ENCODE peak calls at places on chromosomes 6 and 20, in eight cellular contexts. One of them, this sample, is unnamed.

GRCh38 chr20:17811605-17811965 is 111.8 kb downstream of the BANF2 start:
- DNase-seq in Kasumi-1: no peak
- DNase-seq in right cardiac atrium: no peak
- DNase-seq in GM23248: no peak
- DNase-seq in NCI-H2029 treated with DMSO at 0.1 percent for 48 hours: no peak
- DNase-seq in foreskin keratinocyte: no peak
- DNase-seq in activated CD8-positive, alpha-beta memory T cell treated with anti-CD3 and anti-CD28 coated beads for 24 hours: no peak
- DNase-seq in hepatocyte: no peak
- DNase-seq in this sample: no peak

GRCh38 chr6:112502348-112503130 is 155.4 kb downstream of the RFPL4B start:
- DNase-seq in activated CD8-positive, alpha-beta memory T cell treated with anti-CD3 and anti-CD28 coated beads for 24 hours: no peak
- DNase-seq in NCI-H2029 treated with DMSO at 0.1 percent for 48 hours: no peak
- DNase-seq in GM23248: peak
- DNase-seq in right cardiac atrium: no peak
- DNase-seq in Kasumi-1: peak
- DNase-seq in foreskin keratinocyte: no peak
- DNase-seq in hepatocyte: peak
- DNase-seq in this sample: no peak

GRCh38 chr6:25010917-25011625 is 75.3 kb upstream of the RIPOR2 start:
- DNase-seq in activated CD8-positive, alpha-beta memory T cell treated with anti-CD3 and anti-CD28 coated beads for 24 hours: no peak
- DNase-seq in Kasumi-1: no peak
- DNase-seq in foreskin keratinocyte: no peak
- DNase-seq in right cardiac atrium: no peak
- DNase-seq in hepatocyte: no peak
- DNase-seq in GM23248: peak
- DNase-seq in NCI-H2029 treated with DMSO at 0.1 percent for 48 hours: no peak
- DNase-seq in this sample: no peak

GRCh38 chr6:149020319-149020718 is 273.5 kb downstream of the UST start:
- DNase-seq in GM23248: no peak
- DNase-seq in hepatocyte: no peak
- DNase-seq in NCI-H2029 treated with DMSO at 0.1 percent for 48 hours: no peak
- DNase-seq in Kasumi-1: no peak
- DNase-seq in activated CD8-positive, alpha-beta memory T cell treated with anti-CD3 and anti-CD28 coated beads for 24 hours: no peak
- DNase-seq in right cardiac atrium: no peak
- DNase-seq in foreskin keratinocyte: peak
- DNase-seq in this sample: no peak

GRCh38 chr6:52994031-52994788 is 874 bp downstream of the GSTA4 start:
- DNase-seq in hepatocyte: peak
- DNase-seq in NCI-H2029 treated with DMSO at 0.1 percent for 48 hours: no peak
- DNase-seq in GM23248: peak
- DNase-seq in activated CD8-positive, alpha-beta memory T cell treated with anti-CD3 and anti-CD28 coated beads for 24 hours: no peak
- DNase-seq in Kasumi-1: no peak
- DNase-seq in right cardiac atrium: no peak
- DNase-seq in foreskin keratinocyte: peak
- DNase-seq in this sample: no peak

GRCh38 chr6:132405143-132405915 is 4.1 kb upstream of the MOXD1 start:
- DNase-seq in activated CD8-positive, alpha-beta memory T cell treated with anti-CD3 and anti-CD28 coated beads for 24 hours: no peak
- DNase-seq in Kasumi-1: peak
- DNase-seq in foreskin keratinocyte: peak
- DNase-seq in hepatocyte: no peak
- DNase-seq in right cardiac atrium: no peak
- DNase-seq in NCI-H2029 treated with DMSO at 0.1 percent for 48 hours: no peak
- DNase-seq in GM23248: peak
- DNase-seq in this sample: no peak

GRCh38 chr6:122028933-122029332 is 370.5 kb upstream of the HSF2 start:
- DNase-seq in GM23248: no peak
- DNase-seq in foreskin keratinocyte: peak
- DNase-seq in activated CD8-positive, alpha-beta memory T cell treated with anti-CD3 and anti-CD28 coated beads for 24 hours: no peak
- DNase-seq in Kasumi-1: no peak
- DNase-seq in hepatocyte: no peak
- DNase-seq in NCI-H2029 treated with DMSO at 0.1 percent for 48 hours: no peak
- DNase-seq in right cardiac atrium: no peak
- DNase-seq in this sample: no peak

GRCh38 chr20:46159101-46159897 is 41.2 kb downstream of the CD40 start:
- DNase-seq in right cardiac atrium: no peak
- DNase-seq in Kasumi-1: no peak
- DNase-seq in NCI-H2029 treated with DMSO at 0.1 percent for 48 hours: no peak
- DNase-seq in hepatocyte: no peak
- DNase-seq in foreskin keratinocyte: no peak
- DNase-seq in activated CD8-positive, alpha-beta memory T cell treated with anti-CD3 and anti-CD28 coated beads for 24 hours: no peak
- DNase-seq in GM23248: no peak
- DNase-seq in this sample: no peak

GRCh38 chr20:6583134-6583738 is 184.2 kb upstream of the BMP2 start:
- DNase-seq in activated CD8-positive, alpha-beta memory T cell treated with anti-CD3 and anti-CD28 coated beads for 24 hours: no peak
- DNase-seq in right cardiac atrium: peak
- DNase-seq in foreskin keratinocyte: peak
- DNase-seq in GM23248: peak
- DNase-seq in NCI-H2029 treated with DMSO at 0.1 percent for 48 hours: peak
- DNase-seq in hepatocyte: peak
- DNase-seq in Kasumi-1: peak
- DNase-seq in this sample: no peak

GRCh38 chr20:49568491-49569151 is 684 bp upstream of the PTGIS start:
- DNase-seq in activated CD8-positive, alpha-beta memory T cell treated with anti-CD3 and anti-CD28 coated beads for 24 hours: no peak
- DNase-seq in NCI-H2029 treated with DMSO at 0.1 percent for 48 hours: no peak
- DNase-seq in right cardiac atrium: peak
- DNase-seq in Kasumi-1: no peak
- DNase-seq in foreskin keratinocyte: no peak
- DNase-seq in GM23248: peak
- DNase-seq in hepatocyte: peak
- DNase-seq in this sample: no peak

GRCh38 chr6:111997078-111997862 is 56.6 kb upstream of the CCN6 start:
- DNase-seq in GM23248: peak
- DNase-seq in Kasumi-1: peak
- DNase-seq in foreskin keratinocyte: peak
- DNase-seq in activated CD8-positive, alpha-beta memory T cell treated with anti-CD3 and anti-CD28 coated beads for 24 hours: peak
- DNase-seq in right cardiac atrium: peak
- DNase-seq in hepatocyte: peak
- DNase-seq in NCI-H2029 treated with DMSO at 0.1 percent for 48 hours: peak
- DNase-seq in this sample: peak

GRCh38 chr6:524803-525202 is 132.1 kb downstream of the HUS1B start:
- DNase-seq in right cardiac atrium: no peak
- DNase-seq in NCI-H2029 treated with DMSO at 0.1 percent for 48 hours: no peak
- DNase-seq in foreskin keratinocyte: no peak
- DNase-seq in activated CD8-positive, alpha-beta memory T cell treated with anti-CD3 and anti-CD28 coated beads for 24 hours: no peak
- DNase-seq in GM23248: no peak
- DNase-seq in Kasumi-1: no peak
- DNase-seq in hepatocyte: no peak
- DNase-seq in this sample: no peak

GRCh38 chr20:17658648-17658993 is 23.4 kb downstream of the RRBP1 start:
- DNase-seq in right cardiac atrium: no peak
- DNase-seq in foreskin keratinocyte: no peak
- DNase-seq in GM23248: no peak
- DNase-seq in NCI-H2029 treated with DMSO at 0.1 percent for 48 hours: no peak
- DNase-seq in activated CD8-positive, alpha-beta memory T cell treated with anti-CD3 and anti-CD28 coated beads for 24 hours: no peak
- DNase-seq in Kasumi-1: no peak
- DNase-seq in hepatocyte: no peak
- DNase-seq in this sample: no peak

GRCh38 chr6:36874443-36875249 is at the start of gene PPIL1:
- DNase-seq in hepatocyte: peak
- DNase-seq in right cardiac atrium: peak
- DNase-seq in NCI-H2029 treated with DMSO at 0.1 percent for 48 hours: peak
- DNase-seq in GM23248: peak
- DNase-seq in foreskin keratinocyte: peak
- DNase-seq in activated CD8-positive, alpha-beta memory T cell treated with anti-CD3 and anti-CD28 coated beads for 24 hours: peak
- DNase-seq in Kasumi-1: peak
- DNase-seq in this sample: peak

GRCh38 chr20:2295286-2295685 is 515 bp upstream of the TGM3 start:
- DNase-seq in Kasumi-1: no peak
- DNase-seq in right cardiac atrium: no peak
- DNase-seq in hepatocyte: no peak
- DNase-seq in GM23248: no peak
- DNase-seq in foreskin keratinocyte: no peak
- DNase-seq in activated CD8-positive, alpha-beta memory T cell treated with anti-CD3 and anti-CD28 coated beads for 24 hours: no peak
- DNase-seq in NCI-H2029 treated with DMSO at 0.1 percent for 48 hours: no peak
- DNase-seq in this sample: no peak

GRCh38 chr6:37308084-37308817 is 45.5 kb upstream of the RNF8 start:
- DNase-seq in right cardiac atrium: no peak
- DNase-seq in foreskin keratinocyte: no peak
- DNase-seq in Kasumi-1: no peak
- DNase-seq in hepatocyte: peak
- DNase-seq in NCI-H2029 treated with DMSO at 0.1 percent for 48 hours: peak
- DNase-seq in GM23248: peak
- DNase-seq in activated CD8-positive, alpha-beta memory T cell treated with anti-CD3 and anti-CD28 coated beads for 24 hours: peak
- DNase-seq in this sample: no peak

GRCh38 chr6:139388384-139388783 is 13.9 kb upstream of the CITED2 start:
- DNase-seq in Kasumi-1: no peak
- DNase-seq in NCI-H2029 treated with DMSO at 0.1 percent for 48 hours: no peak
- DNase-seq in foreskin keratinocyte: no peak
- DNase-seq in hepatocyte: no peak
- DNase-seq in right cardiac atrium: no peak
- DNase-seq in GM23248: no peak
- DNase-seq in activated CD8-positive, alpha-beta memory T cell treated with anti-CD3 and anti-CD28 coated beads for 24 hours: no peak
- DNase-seq in this sample: no peak

GRCh38 chr6:156633291-156633690 is 143.9 kb upstream of the ARID1B start:
- DNase-seq in hepatocyte: no peak
- DNase-seq in Kasumi-1: no peak
- DNase-seq in activated CD8-positive, alpha-beta memory T cell treated with anti-CD3 and anti-CD28 coated beads for 24 hours: no peak
- DNase-seq in foreskin keratinocyte: no peak
- DNase-seq in GM23248: no peak
- DNase-seq in right cardiac atrium: no peak
- DNase-seq in NCI-H2029 treated with DMSO at 0.1 percent for 48 hours: no peak
- DNase-seq in this sample: no peak

GRCh38 chr6:160507420-160507819 is 156.7 kb downstream of the LPA start:
- DNase-seq in GM23248: no peak
- DNase-seq in Kasumi-1: no peak
- DNase-seq in foreskin keratinocyte: no peak
- DNase-seq in hepatocyte: no peak
- DNase-seq in activated CD8-positive, alpha-beta memory T cell treated with anti-CD3 and anti-CD28 coated beads for 24 hours: no peak
- DNase-seq in NCI-H2029 treated with DMSO at 0.1 percent for 48 hours: no peak
- DNase-seq in right cardiac atrium: no peak
- DNase-seq in this sample: no peak

GRCh38 chr20:50438986-50439407 is 71.2 kb upstream of the PTPN1 start:
- DNase-seq in NCI-H2029 treated with DMSO at 0.1 percent for 48 hours: no peak
- DNase-seq in hepatocyte: peak
- DNase-seq in Kasumi-1: no peak
- DNase-seq in activated CD8-positive, alpha-beta memory T cell treated with anti-CD3 and anti-CD28 coated beads for 24 hours: no peak
- DNase-seq in GM23248: peak
- DNase-seq in foreskin keratinocyte: peak
- DNase-seq in right cardiac atrium: no peak
- DNase-seq in this sample: no peak

GRCh38 chr6:39280247-39280731 is 33.9 kb downstream of the KCNK17 start:
- DNase-seq in Kasumi-1: no peak
- DNase-seq in foreskin keratinocyte: peak
- DNase-seq in hepatocyte: peak
- DNase-seq in right cardiac atrium: peak
- DNase-seq in NCI-H2029 treated with DMSO at 0.1 percent for 48 hours: no peak
- DNase-seq in GM23248: peak
- DNase-seq in activated CD8-positive, alpha-beta memory T cell treated with anti-CD3 and anti-CD28 coated beads for 24 hours: no peak
- DNase-seq in this sample: no peak

GRCh38 chr20:25361287-25361683 is 29.4 kb downstream of the ABHD12 start:
- DNase-seq in hepatocyte: no peak
- DNase-seq in Kasumi-1: no peak
- DNase-seq in right cardiac atrium: no peak
- DNase-seq in NCI-H2029 treated with DMSO at 0.1 percent for 48 hours: no peak
- DNase-seq in activated CD8-positive, alpha-beta memory T cell treated with anti-CD3 and anti-CD28 coated beads for 24 hours: no peak
- DNase-seq in foreskin keratinocyte: peak
- DNase-seq in GM23248: peak
- DNase-seq in this sample: no peak

GRCh38 chr20:11375368-11375767 is 542.3 kb upstream of the BTBD3 start:
- DNase-seq in Kasumi-1: no peak
- DNase-seq in activated CD8-positive, alpha-beta memory T cell treated with anti-CD3 and anti-CD28 coated beads for 24 hours: no peak
- DNase-seq in right cardiac atrium: no peak
- DNase-seq in GM23248: peak
- DNase-seq in foreskin keratinocyte: peak
- DNase-seq in hepatocyte: no peak
- DNase-seq in NCI-H2029 treated with DMSO at 0.1 percent for 48 hours: no peak
- DNase-seq in this sample: no peak

GRCh38 chr20:62020935-62021701 is 44.6 kb downstream of the TAF4 start:
- DNase-seq in foreskin keratinocyte: no peak
- DNase-seq in Kasumi-1: no peak
- DNase-seq in activated CD8-positive, alpha-beta memory T cell treated with anti-CD3 and anti-CD28 coated beads for 24 hours: no peak
- DNase-seq in GM23248: peak
- DNase-seq in right cardiac atrium: peak
- DNase-seq in hepatocyte: no peak
- DNase-seq in NCI-H2029 treated with DMSO at 0.1 percent for 48 hours: no peak
- DNase-seq in this sample: no peak

GRCh38 chr6:10875026-10875425 is 6.8 kb downstream of the GCM2 start:
- DNase-seq in foreskin keratinocyte: no peak
- DNase-seq in activated CD8-positive, alpha-beta memory T cell treated with anti-CD3 and anti-CD28 coated beads for 24 hours: no peak
- DNase-seq in GM23248: no peak
- DNase-seq in right cardiac atrium: no peak
- DNase-seq in NCI-H2029 treated with DMSO at 0.1 percent for 48 hours: no peak
- DNase-seq in Kasumi-1: no peak
- DNase-seq in hepatocyte: no peak
- DNase-seq in this sample: no peak

GRCh38 chr6:1598433-1598832 is 11.3 kb upstream of the FOXC1 start:
- DNase-seq in NCI-H2029 treated with DMSO at 0.1 percent for 48 hours: no peak
- DNase-seq in foreskin keratinocyte: no peak
- DNase-seq in Kasumi-1: no peak
- DNase-seq in hepatocyte: no peak
- DNase-seq in activated CD8-positive, alpha-beta memory T cell treated with anti-CD3 and anti-CD28 coated beads for 24 hours: no peak
- DNase-seq in GM23248: no peak
- DNase-seq in right cardiac atrium: no peak
- DNase-seq in this sample: no peak

GRCh38 chr6:137341721-137342195 is 122.6 kb upstream of the IFNGR1 start:
- DNase-seq in foreskin keratinocyte: no peak
- DNase-seq in activated CD8-positive, alpha-beta memory T cell treated with anti-CD3 and anti-CD28 coated beads for 24 hours: peak
- DNase-seq in right cardiac atrium: peak
- DNase-seq in Kasumi-1: peak
- DNase-seq in hepatocyte: no peak
- DNase-seq in GM23248: peak
- DNase-seq in NCI-H2029 treated with DMSO at 0.1 percent for 48 hours: no peak
- DNase-seq in this sample: no peak

GRCh38 chr6:168440520-168441433 is at the start of gene SMOC2:
- DNase-seq in hepatocyte: peak
- DNase-seq in foreskin keratinocyte: no peak
- DNase-seq in right cardiac atrium: peak
- DNase-seq in Kasumi-1: no peak
- DNase-seq in GM23248: no peak
- DNase-seq in activated CD8-positive, alpha-beta memory T cell treated with anti-CD3 and anti-CD28 coated beads for 24 hours: peak
- DNase-seq in NCI-H2029 treated with DMSO at 0.1 percent for 48 hours: peak
- DNase-seq in this sample: no peak

GRCh38 chr6:10993896-10994295 is 50.2 kb downstream of the ELOVL2 start:
- DNase-seq in foreskin keratinocyte: no peak
- DNase-seq in activated CD8-positive, alpha-beta memory T cell treated with anti-CD3 and anti-CD28 coated beads for 24 hours: no peak
- DNase-seq in NCI-H2029 treated with DMSO at 0.1 percent for 48 hours: no peak
- DNase-seq in GM23248: no peak
- DNase-seq in Kasumi-1: no peak
- DNase-seq in right cardiac atrium: no peak
- DNase-seq in hepatocyte: no peak
- DNase-seq in this sample: no peak

GRCh38 chr6:12265795-12266194 is 24.4 kb upstream of the EDN1 start:
- DNase-seq in activated CD8-positive, alpha-beta memory T cell treated with anti-CD3 and anti-CD28 coated beads for 24 hours: no peak
- DNase-seq in Kasumi-1: no peak
- DNase-seq in right cardiac atrium: no peak
- DNase-seq in GM23248: peak
- DNase-seq in hepatocyte: no peak
- DNase-seq in NCI-H2029 treated with DMSO at 0.1 percent for 48 hours: no peak
- DNase-seq in foreskin keratinocyte: peak
- DNase-seq in this sample: no peak

GRCh38 chr6:43984442-43985321 is 142.6 kb downstream of the MRPL14 start:
- DNase-seq in GM23248: peak
- DNase-seq in hepatocyte: no peak
- DNase-seq in Kasumi-1: no peak
- DNase-seq in foreskin keratinocyte: no peak
- DNase-seq in activated CD8-positive, alpha-beta memory T cell treated with anti-CD3 and anti-CD28 coated beads for 24 hours: no peak
- DNase-seq in NCI-H2029 treated with DMSO at 0.1 percent for 48 hours: no peak
- DNase-seq in right cardiac atrium: peak
- DNase-seq in this sample: no peak

GRCh38 chr6:215335-216034 is 76.8 kb upstream of the DUSP22 start:
- DNase-seq in right cardiac atrium: peak
- DNase-seq in Kasumi-1: no peak
- DNase-seq in GM23248: peak
- DNase-seq in hepatocyte: no peak
- DNase-seq in activated CD8-positive, alpha-beta memory T cell treated with anti-CD3 and anti-CD28 coated beads for 24 hours: no peak
- DNase-seq in NCI-H2029 treated with DMSO at 0.1 percent for 48 hours: no peak
- DNase-seq in foreskin keratinocyte: peak
- DNase-seq in this sample: no peak

GRCh38 chr6:137975058-137975940 is 108.2 kb downstream of the TNFAIP3 start:
- DNase-seq in right cardiac atrium: no peak
- DNase-seq in hepatocyte: peak
- DNase-seq in NCI-H2029 treated with DMSO at 0.1 percent for 48 hours: no peak
- DNase-seq in Kasumi-1: peak
- DNase-seq in activated CD8-positive, alpha-beta memory T cell treated with anti-CD3 and anti-CD28 coated beads for 24 hours: no peak
- DNase-seq in foreskin keratinocyte: no peak
- DNase-seq in GM23248: peak
- DNase-seq in this sample: no peak

GRCh38 chr20:1949306-1949705 is 44.6 kb downstream of the PDYN start:
- DNase-seq in Kasumi-1: no peak
- DNase-seq in NCI-H2029 treated with DMSO at 0.1 percent for 48 hours: no peak
- DNase-seq in right cardiac atrium: no peak
- DNase-seq in hepatocyte: no peak
- DNase-seq in GM23248: no peak
- DNase-seq in activated CD8-positive, alpha-beta memory T cell treated with anti-CD3 and anti-CD28 coated beads for 24 hours: no peak
- DNase-seq in foreskin keratinocyte: no peak
- DNase-seq in this sample: no peak